ENCODE peak calls at places on chromosomes 2 and 18, in four cellular contexts. I, K, W and O are unnamed samples.

GRCh38 chr2:29014811-29015414 is 33.8 kb downstream of the TOGARAM2 start:
- DNase-seq in I (no peak), K (no peak), W (peak; percentile 28), O (peak; percentile 68)

GRCh38 chr2:239212553-239213419 is 188.0 kb downstream of the HDAC4 start:
- DNase-seq in K (peak; percentile 28), W (peak; percentile 42), I (no peak), O (no peak)

GRCh38 chr2:205321240-205321639 is 361.1 kb upstream of the NRP2 start:
- DNase-seq in I (no peak), W (no peak), K (no peak), O (no peak)

GRCh38 chr2:9830685-9831410 is 12.4 kb upstream of the TAF1B start:
- DNase-seq in K (no peak), W (no peak), I (no peak), O (no peak)

GRCh38 chr2:226187126-226187525 is 612.5 kb downstream of the IRS1 start:
- DNase-seq in W (no peak), K (no peak), I (no peak), O (no peak)

GRCh38 chr2:43192039-43192438 is 34.4 kb downstream of the ZFP36L2 start:
- DNase-seq in W (no peak), K (no peak), I (peak; percentile 62), O (no peak)

GRCh38 chr2:187403568-187404260 is 44.3 kb downstream of the CALCRL start:
- DNase-seq in W (no peak), K (no peak), I (no peak), O (no peak)

GRCh38 chr18:51447351-51447896 is 249.9 kb upstream of the MEX3C start:
- DNase-seq in I (peak; percentile 4), K (no peak), W (no peak), O (no peak)

GRCh38 chr2:69762513-69763494 is 20.9 kb downstream of the ANXA4 start:
- DNase-seq in W (no peak), K (no peak), I (no peak), O (no peak)

GRCh38 chr2:127025357-127026062 is 81.4 kb downstream of the BIN1 start:
- DNase-seq in K (no peak), I (peak; percentile 29), W (peak; percentile 20), O (peak; percentile 61)

GRCh38 chr2:224210495-224211472 is 171.7 kb upstream of the SERPINE2 start:
- DNase-seq in I (no peak), W (no peak), K (no peak), O (no peak)

GRCh38 chr2:174699993-174700766 is 64.1 kb downstream of the CHRNA1 start:
- DNase-seq in K (no peak), I (peak; percentile 64), W (peak; percentile 63), O (peak; percentile 79)

GRCh38 chr2:174694920-174695319 is 69.4 kb downstream of the CHRNA1 start:
- DNase-seq in K (no peak), W (no peak), I (no peak), O (no peak)

GRCh38 chr2:174694196-174694878 is 69.9 kb downstream of the CHRNA1 start:
- DNase-seq in I (no peak), W (no peak), K (no peak), O (no peak)

GRCh38 chr2:174693344-174693743 is 70.9 kb downstream of the CHRNA1 start:
- DNase-seq in W (no peak), K (no peak), I (no peak), O (no peak)

GRCh38 chr2:174697267-174697666 is 67.0 kb downstream of the CHRNA1 start:
- DNase-seq in K (peak; percentile 64), I (peak; percentile 66), W (peak; percentile 78), O (peak; percentile 82)
- TF ChIP-seq CTCF in K (peak; percentile 85), I (peak; percentile 90), W (peak; percentile 89), O (peak; percentile 78)

GRCh38 chr18:24878289-24878688 is 417.9 kb downstream of the HRH4 start:
- DNase-seq in W (no peak), I (peak; percentile 61), K (no peak), O (peak; percentile 16)
- TF ChIP-seq CTCF in W (peak; percentile 36), I (peak; percentile 92), K (no peak), O (peak; percentile 40)

GRCh38 chr18:2146092-2146491 is 425.2 kb downstream of the METTL4 start:
- DNase-seq in I (no peak), K (no peak), W (no peak), O (no peak)
- TF ChIP-seq CTCF in I (no peak), K (no peak), W (no peak), O (no peak)

GRCh38 chr2:95320986-95321767 is 24.0 kb downstream of the KCNIP3 start:
- DNase-seq in K (no peak), W (no peak), I (no peak), O (no peak)

GRCh38 chr2:95325590-95326432 is 28.7 kb downstream of the KCNIP3 start:
- DNase-seq in K (no peak), I (no peak), W (no peak), O (no peak)

GRCh38 chr2:95326433-95327140 is 29.4 kb downstream of the KCNIP3 start:
- DNase-seq in K (no peak), W (no peak), I (no peak), O (no peak)

GRCh38 chr2:95325026-95325425 is 27.9 kb downstream of the KCNIP3 start:
- DNase-seq in W (no peak), I (no peak), K (no peak), O (no peak)

GRCh38 chr2:95323347-95324155 is 26.4 kb downstream of the KCNIP3 start:
- DNase-seq in I (peak; percentile 15), W (peak; percentile 61), K (no peak), O (no peak)
- TF ChIP-seq CTCF in I (peak; percentile 67), W (peak; percentile 62), K (no peak), O (no peak)

GRCh38 chr2:236819275-236820002 is 249.8 kb downstream of the ACKR3 start:
- DNase-seq in W (no peak), I (no peak), K (no peak), O (no peak)

GRCh38 chr2:236815746-236816145 is 246.1 kb downstream of the ACKR3 start:
- DNase-seq in W (no peak), K (no peak), I (no peak), O (no peak)

GRCh38 chr2:236820763-236821344 is 251.2 kb downstream of the ACKR3 start:
- DNase-seq in W (no peak), K (no peak), I (no peak), O (no peak)

GRCh38 chr2:236816197-236817170 is 246.9 kb downstream of the ACKR3 start:
- DNase-seq in I (no peak), K (no peak), W (no peak), O (no peak)

GRCh38 chr2:236818281-236819045 is 248.8 kb downstream of the ACKR3 start:
- DNase-seq in W (no peak), K (no peak), I (no peak), O (no peak)
- TF ChIP-seq CTCF in W (no peak), K (no peak), I (no peak), O (no peak)

GRCh38 chr2:241947401-241947800 is 77.9 kb downstream of the RTP5 start:
- DNase-seq in W (no peak), K (no peak), I (no peak), O (no peak)
- TF ChIP-seq CTCF in W (no peak), K (no peak), I (no peak), O (no peak)